ENCODE peak calls at places on chromosomes 7 and 10, in six cellular contexts. One of them, this sample, is unnamed.

GRCh38 chr7:128164061-128164954 is 76.8 kb upstream of the LEP start:
- DNase-seq in activated CD4-positive, alpha-beta memory T cell treated with anti-CD3 and anti-CD28 coated beads, Interleukin-2, amount 10 ng/mL, durations not matched to agents 7 days and 5 days: no peak
- DNase-seq in H9: peak; percentile 55
- DNase-seq in T-cell: no peak
- DNase-seq in RCC 7860: peak; percentile 94
- DNase-seq in NAMALWA: no peak
- DNase-seq in this sample: no peak

GRCh38 chr10:68074404-68074774 is 694 bp downstream of the HERC4 start:
- DNase-seq in activated CD4-positive, alpha-beta memory T cell treated with anti-CD3 and anti-CD28 coated beads, Interleukin-2, amount 10 ng/mL, durations not matched to agents 7 days and 5 days: no peak
- DNase-seq in H9: no peak
- DNase-seq in T-cell: no peak
- DNase-seq in RCC 7860: no peak
- DNase-seq in NAMALWA: no peak
- DNase-seq in this sample: no peak

GRCh38 chr10:103479135-103479534 is at the start of gene CALHM3:
- DNase-seq in activated CD4-positive, alpha-beta memory T cell treated with anti-CD3 and anti-CD28 coated beads, Interleukin-2, amount 10 ng/mL, durations not matched to agents 7 days and 5 days: no peak
- DNase-seq in H9: no peak
- DNase-seq in T-cell: no peak
- DNase-seq in RCC 7860: no peak
- DNase-seq in NAMALWA: no peak
- DNase-seq in this sample: no peak

GRCh38 chr10:24382979-24383663 is 174.2 kb downstream of the KIAA1217 start:
- DNase-seq in activated CD4-positive, alpha-beta memory T cell treated with anti-CD3 and anti-CD28 coated beads, Interleukin-2, amount 10 ng/mL, durations not matched to agents 7 days and 5 days: no peak
- DNase-seq in H9: peak; percentile 34
- DNase-seq in T-cell: no peak
- DNase-seq in RCC 7860: no peak
- DNase-seq in NAMALWA: no peak
- DNase-seq in this sample: no peak

GRCh38 chr10:86536294-86536861 is 14.8 kb upstream of the WAPL start:
- DNase-seq in activated CD4-positive, alpha-beta memory T cell treated with anti-CD3 and anti-CD28 coated beads, Interleukin-2, amount 10 ng/mL, durations not matched to agents 7 days and 5 days: peak; percentile 52
- DNase-seq in H9: peak; percentile 64
- DNase-seq in T-cell: peak; percentile 44
- DNase-seq in RCC 7860: no peak
- DNase-seq in NAMALWA: no peak
- DNase-seq in this sample: no peak

GRCh38 chr10:49634053-49634660 is 20.3 kb downstream of the CHAT start:
- DNase-seq in activated CD4-positive, alpha-beta memory T cell treated with anti-CD3 and anti-CD28 coated beads, Interleukin-2, amount 10 ng/mL, durations not matched to agents 7 days and 5 days: no peak
- DNase-seq in H9: no peak
- DNase-seq in T-cell: no peak
- DNase-seq in RCC 7860: no peak
- DNase-seq in NAMALWA: no peak
- DNase-seq in this sample: no peak

GRCh38 chr7:37928878-37929277 is 8.4 kb downstream of the EPDR1 start:
- DNase-seq in activated CD4-positive, alpha-beta memory T cell treated with anti-CD3 and anti-CD28 coated beads, Interleukin-2, amount 10 ng/mL, durations not matched to agents 7 days and 5 days: no peak
- DNase-seq in H9: no peak
- DNase-seq in T-cell: no peak
- DNase-seq in RCC 7860: no peak
- DNase-seq in NAMALWA: no peak
- DNase-seq in this sample: no peak

GRCh38 chr7:121027761-121028681 is 39.5 kb downstream of the CPED1 start:
- DNase-seq in activated CD4-positive, alpha-beta memory T cell treated with anti-CD3 and anti-CD28 coated beads, Interleukin-2, amount 10 ng/mL, durations not matched to agents 7 days and 5 days: no peak
- DNase-seq in H9: no peak
- DNase-seq in T-cell: no peak
- DNase-seq in RCC 7860: no peak
- DNase-seq in NAMALWA: no peak
- DNase-seq in this sample: no peak

GRCh38 chr7:158894825-158895224 is 38.5 kb downstream of the DYNC2I1 start:
- DNase-seq in activated CD4-positive, alpha-beta memory T cell treated with anti-CD3 and anti-CD28 coated beads, Interleukin-2, amount 10 ng/mL, durations not matched to agents 7 days and 5 days: no peak
- DNase-seq in H9: no peak
- DNase-seq in T-cell: no peak
- DNase-seq in RCC 7860: no peak
- DNase-seq in NAMALWA: no peak
- DNase-seq in this sample: no peak

This sample was measured in MM.1S.